ENCODE peak calls at places on chromosomes 2 and 18, in ten cellular contexts. Y is GM23248, I is K562, J is HCT116, Z is neuronal stem cell, X is IMR-90, F is PC-3, N is DND-41, G is colonic mucosa, P is fibroblast of lung. R is an unnamed sample. For H3K9me3, the result is how much of the 10 kb centered on the place peaks cover.

GRCh38 chr2:96146881-96147592 is 1.8 kb upstream of the DUSP2 start:
- DNase-seq in Y (peak), I (no peak), J (no peak), Z (no peak), X (no peak), F (no peak), N (no peak), G (no peak), P (peak), R (no peak)

GRCh38 chr18:66616523-66616983 is 12.7 kb upstream of the CDH19 start:
- DNase-seq in Y (no peak), I (no peak), J (no peak), Z (no peak), X (no peak), F (peak), N (no peak), G (peak), P (peak), R (no peak)

GRCh38 chr2:8633735-8634313 is 48.0 kb upstream of the ID2 start:
- DNase-seq in Y (peak), I (no peak), J (peak), Z (no peak), X (peak), F (peak), N (no peak), G (no peak), P (peak), R (peak)

GRCh38 chr18:44736664-44737063 is 56.0 kb downstream of the SETBP1 start:
- DNase-seq in Y (no peak), I (peak), J (no peak), Z (no peak), X (no peak), F (no peak), N (no peak), G (no peak), P (no peak), R (no peak)

GRCh38 chr2:99708231-99708630 is 218.4 kb upstream of the REV1 start:
- DNase-seq in Y (no peak), I (no peak), J (no peak), Z (no peak), X (no peak), F (no peak), N (no peak), G (no peak), P (no peak), R (no peak)

GRCh38 chr2:173021939-173022371 is 53.7 kb upstream of the MAP3K20 start:
- DNase-seq in Y (peak), I (peak), J (no peak), Z (no peak), X (peak), F (peak), N (no peak), G (no peak), P (peak), R (no peak)

GRCh38 chr2:105843797-105844374 is 99.2 kb downstream of the NCK2 start:
- DNase-seq in Y (no peak), I (no peak), J (no peak), Z (no peak), X (no peak), F (no peak), N (no peak), G (no peak), P (peak), R (no peak)

GRCh38 chr2:125405816-125406215 is 1250.1 kb upstream of the GYPC start:
- DNase-seq in Y (peak), I (no peak), J (no peak), Z (no peak), X (peak), F (peak), N (no peak), G (no peak), P (peak), R (no peak)

GRCh38 chr2:219595250-219595649 is 2.4 kb upstream of the STK11IP start:
- DNase-seq in Y (no peak), I (peak), J (no peak), Z (no peak), X (peak), F (no peak), N (no peak), G (no peak), P (peak), R (no peak)

GRCh38 chr18:66553824-66554223 is 50.1 kb downstream of the CDH19 start:
- DNase-seq in Y (no peak), I (no peak), J (no peak), Z (no peak), X (no peak), F (peak), N (no peak), G (no peak), P (peak), R (no peak)

GRCh38 chr2:7748717-7749415 is 831.7 kb downstream of the RNF144A start:
- DNase-seq in Y (no peak), I (no peak), J (no peak), Z (no peak), X (peak), F (peak), N (peak), G (no peak), P (peak), R (no peak)

GRCh38 chr2:106104332-106105062 is 89.6 kb downstream of the UXS1 start:
- DNase-seq in Y (peak), I (peak), J (peak), Z (peak), X (peak), F (peak), N (peak), G (peak), P (peak), R (no peak)

GRCh38 chr2:96397756-96398525 is 62.4 kb downstream of the NCAPH start:
- DNase-seq in Y (no peak), I (no peak), J (no peak), Z (no peak), X (no peak), F (no peak), N (no peak), G (no peak), P (no peak), R (no peak)

GRCh38 chr2:85827879-85828569 is 60.8 kb downstream of the ST3GAL5 start:
- DNase-seq in Y (no peak), I (no peak), J (no peak), Z (no peak), X (no peak), F (no peak), N (no peak), G (no peak), P (no peak), R (no peak)

GRCh38 chr2:1728821-1729220 is 15.5 kb downstream of the PXDN start:
- DNase-seq in Y (no peak), I (no peak), J (no peak), Z (no peak), X (peak), F (peak), N (peak), G (peak), P (peak), R (peak)

GRCh38 chr2:1729264-1729663 is 15.1 kb downstream of the PXDN start:
- DNase-seq in Y (no peak), I (no peak), J (no peak), Z (no peak), X (no peak), F (no peak), N (no peak), G (peak), P (no peak), R (no peak)

GRCh38 chr2:1727101-1727771 is 17.1 kb downstream of the PXDN start:
- DNase-seq in Y (no peak), I (no peak), J (no peak), Z (no peak), X (peak), F (no peak), N (no peak), G (peak), P (no peak), R (peak)

GRCh38 chr2:1726558-1726957 is 17.8 kb downstream of the PXDN start:
- DNase-seq in Y (no peak), I (no peak), J (no peak), Z (no peak), X (no peak), F (no peak), N (no peak), G (no peak), P (no peak), R (no peak)

DNA sequence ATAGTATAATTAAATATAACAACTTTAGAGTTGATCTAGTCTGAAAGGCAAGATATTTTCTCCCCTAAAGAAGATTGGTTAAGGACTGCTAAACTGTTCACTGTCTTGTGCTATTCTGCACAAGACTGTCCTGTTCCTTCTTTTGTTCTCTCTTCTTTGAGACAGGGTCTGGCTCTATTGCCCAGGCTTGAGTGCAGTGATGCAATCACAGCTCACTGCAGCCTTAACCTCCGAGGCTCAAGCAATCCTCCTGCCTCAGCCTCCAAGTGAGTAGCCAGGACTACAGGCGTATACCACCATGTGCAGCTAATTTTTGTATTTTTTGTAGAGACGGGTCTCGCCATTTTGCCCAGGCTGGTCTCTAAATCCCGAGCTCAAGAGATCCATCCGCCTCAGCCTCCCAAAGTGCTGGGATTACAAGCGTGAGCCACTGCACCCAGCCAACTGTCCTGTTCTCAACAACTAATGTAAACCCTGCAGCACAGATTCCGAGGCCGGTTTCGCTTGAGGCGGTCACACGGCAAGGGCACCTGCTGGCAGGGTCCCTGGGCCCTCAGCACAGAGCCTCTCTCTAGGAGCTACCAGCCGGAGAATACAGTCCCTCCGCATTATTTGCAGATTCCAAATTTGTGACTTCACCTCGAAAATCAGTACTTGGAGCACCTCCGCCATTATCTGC is 16.4 kb downstream of the PXDN start:
- DNase-seq in Y (no peak), I (no peak), J (no peak), Z (no peak), X (no peak), F (no peak), N (no peak), G (peak), P (no peak), R (peak)
- H3K27ac ChIP-seq in Y (no peak), I (no peak), J (no peak), Z (no peak), X (peak), F (peak), N (no peak), G (no peak), P (peak), R (no peak)

DNA sequence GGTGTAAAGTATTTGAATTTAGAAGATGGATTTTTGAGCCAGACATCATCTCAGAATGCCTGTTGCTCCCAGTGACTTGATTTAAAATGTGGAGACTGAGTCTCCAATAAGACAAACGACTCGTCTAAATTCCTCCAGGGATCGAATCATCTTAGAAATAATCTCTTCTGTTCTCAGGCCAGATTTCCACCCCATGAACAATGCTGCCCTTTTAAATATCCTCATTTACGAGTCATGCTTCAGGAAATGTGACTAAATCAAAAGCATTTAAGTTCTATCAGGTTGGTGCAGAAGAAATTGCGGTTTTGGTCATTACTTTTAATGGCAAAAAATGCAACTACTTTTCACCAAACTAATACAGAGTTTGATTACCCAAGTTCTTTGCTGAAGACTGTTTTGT is 684.6 kb upstream of the SOX11 start:
- DNase-seq in Y (no peak), I (no peak), J (no peak), Z (no peak), X (no peak), F (no peak), N (no peak), G (no peak), P (no peak), R (no peak)
- H3K9me3 ChIP-seq in Y (under half), I (under half), J (under half), Z (under half), X (under half), F (under half), N (under half), G (under half), P (under half), R (under half)

GRCh38 chr2:200861617-200862016 is 2.8 kb downstream of the CLK1 start:
- DNase-seq in Y (peak), I (no peak), J (no peak), Z (no peak), X (no peak), F (no peak), N (no peak), G (no peak), P (no peak), R (no peak)
- H3K9ac ChIP-seq in Y (peak), I (no peak), J (no peak), Z (no peak), X (peak), F (peak), N (peak), G (peak), P (no peak), R (peak)

GRCh38 chr2:241094172-241094571 is 7.9 kb downstream of the MTERF4 start:
- DNase-seq in Y (no peak), I (no peak), J (no peak), Z (no peak), X (no peak), F (no peak), N (no peak), G (no peak), P (no peak), R (no peak)

GRCh38 chr2:241091201-241091600 is 10.9 kb downstream of the MTERF4 start:
- DNase-seq in Y (no peak), I (no peak), J (no peak), Z (no peak), X (no peak), F (no peak), N (no peak), G (no peak), P (no peak), R (no peak)

GRCh38 chr2:241092677-241093076 is 9.4 kb downstream of the MTERF4 start:
- DNase-seq in Y (no peak), I (no peak), J (no peak), Z (no peak), X (no peak), F (no peak), N (no peak), G (no peak), P (no peak), R (no peak)

GRCh38 chr2:241088791-241089732 is 13.0 kb downstream of the MTERF4 start:
- DNase-seq in Y (no peak), I (no peak), J (no peak), Z (no peak), X (no peak), F (no peak), N (no peak), G (no peak), P (no peak), R (no peak)

DNA sequence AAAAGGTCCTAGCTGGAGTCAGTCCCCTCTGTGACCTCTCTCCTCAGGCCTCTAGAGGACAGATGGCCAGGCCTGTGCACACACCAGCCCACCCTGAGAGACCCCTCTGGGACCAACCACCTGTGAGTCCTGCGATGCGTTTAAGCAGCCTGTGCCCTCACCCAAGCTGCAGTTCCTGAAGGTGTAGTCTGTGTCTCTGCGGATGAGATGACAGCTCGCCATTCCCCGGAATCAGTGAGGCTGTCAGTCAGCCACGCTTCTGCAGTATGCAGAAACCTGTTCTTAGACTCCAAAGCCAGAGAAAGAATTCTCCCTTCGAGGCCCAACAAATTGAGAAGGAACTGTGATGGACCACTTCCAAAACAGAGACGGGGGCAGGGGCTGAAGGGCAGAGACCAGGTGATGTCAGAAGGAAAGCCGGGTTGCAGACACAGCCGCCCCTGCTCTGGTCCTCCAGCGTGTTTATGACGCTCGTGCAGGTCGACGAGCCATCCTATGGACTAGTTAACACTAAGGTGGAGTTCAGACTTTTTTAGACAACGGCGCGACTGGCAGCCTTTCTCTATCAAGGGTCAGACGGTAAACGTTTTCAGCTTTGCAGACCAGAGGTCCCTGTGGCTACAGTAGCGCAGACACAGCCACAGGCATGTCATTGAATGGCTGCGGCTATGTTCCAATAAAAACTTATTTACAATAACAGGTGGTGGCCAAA is 10.2 kb downstream of the MTERF4 start:
- DNase-seq in Y (no peak), I (no peak), J (no peak), Z (no peak), X (no peak), F (no peak), N (no peak), G (no peak), P (no peak), R (no peak)
- H3K27ac ChIP-seq in Y (no peak), I (no peak), J (no peak), Z (no peak), X (no peak), F (no peak), N (no peak), G (no peak), P (no peak), R (no peak)

DNA sequence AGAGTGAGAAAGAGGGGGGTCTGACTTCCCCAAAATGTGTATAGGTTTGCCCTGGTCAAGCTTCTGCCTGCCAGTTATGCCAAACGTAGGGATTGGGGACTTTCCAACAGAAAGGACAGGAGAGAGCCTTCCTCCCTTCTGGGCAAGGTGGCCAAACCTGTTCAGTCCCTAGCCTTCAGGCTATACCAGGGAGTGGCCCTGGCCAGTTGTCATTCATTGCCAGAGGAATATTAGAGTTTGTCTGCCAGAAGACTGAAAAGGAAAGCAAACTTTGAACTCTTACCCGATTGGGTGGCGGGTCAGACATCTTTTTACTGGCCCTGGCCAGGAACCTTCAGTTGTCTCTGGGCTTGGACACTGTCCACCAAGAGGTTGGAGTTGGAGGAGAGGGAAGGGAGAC is 22.1 kb downstream of the RAB3GAP1 start:
- DNase-seq in Y (no peak), I (no peak), J (no peak), Z (no peak), X (no peak), F (peak), N (no peak), G (peak), P (no peak), R (no peak)
- H3K9me3 ChIP-seq in Y (under half), I (under half), J (under half), Z (half or more), X (under half), F (under half), N (under half), G (under half), P (under half), R (under half)

DNA sequence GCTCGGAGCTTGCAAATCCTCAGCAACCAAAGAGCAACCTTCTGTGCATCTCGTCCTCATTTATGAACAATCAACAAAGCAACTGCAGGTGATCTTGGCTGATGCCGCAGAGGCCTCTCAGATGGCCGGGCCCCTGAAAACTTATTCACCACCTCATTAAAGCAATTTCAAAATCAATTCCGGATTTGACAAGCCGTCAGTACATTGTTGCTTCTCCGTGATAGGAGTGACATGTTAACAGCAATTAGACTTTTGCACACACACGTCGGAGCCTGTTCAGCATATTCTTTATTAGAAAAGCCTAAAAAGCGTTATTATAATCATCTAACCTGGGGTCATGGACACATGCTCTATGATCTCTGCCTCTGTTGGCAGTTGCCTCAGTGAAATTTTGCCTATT is 183.1 kb upstream of the CXCR4 start:
- DNase-seq in Y (no peak), I (no peak), J (no peak), Z (no peak), X (no peak), F (no peak), N (no peak), G (no peak), P (no peak), R (no peak)
- H3K9ac ChIP-seq in Y (no peak), I (no peak), J (no peak), Z (no peak), X (no peak), F (no peak), N (no peak), G (no peak), P (no peak), R (no peak)

R was measured in kidney.